ENCODE peak calls at places on chromosomes 13 and 19, in six cellular contexts. I, L, C, Z, E and P are unnamed samples.

GRCh38 chr13:29522044-29522685 is 73.3 kb downstream of the SLC7A1 start:
- DNase-seq in C (no peak), L (no peak), Z (no peak), E (no peak), I (no peak), P (no peak)

GRCh38 chr13:71278512-71278911 is 588.5 kb downstream of the DACH1 start:
- DNase-seq in E (no peak), Z (no peak), I (no peak), C (no peak), L (no peak), P (no peak)

GRCh38 chr19:44684892-44685847 is 13.8 kb upstream of the CEACAM16 start:
- DNase-seq in L (no peak), I (peak; percentile 36), Z (no peak), C (no peak), E (no peak), P (no peak)

GRCh38 chr13:113491418-113491883 is 940 bp upstream of the DCUN1D2 start:
- DNase-seq in Z (no peak), C (peak; percentile 63), E (peak; percentile 83), I (peak; percentile 62), L (no peak), P (no peak)

GRCh38 chr13:113845723-113846638 is 17.9 kb downstream of the GAS6 start:
- DNase-seq in I (peak; percentile 20), C (no peak), L (no peak), Z (no peak), E (no peak), P (no peak)

GRCh38 chr13:100269837-100270236 is 180.9 kb downstream of the PCCA start:
- DNase-seq in C (peak; percentile 88), E (no peak), I (peak; percentile 56), L (no peak), Z (no peak), P (no peak)

GRCh38 chr19:39733841-39734240 is 4.0 kb downstream of the CLC start:
- DNase-seq in I (no peak), E (no peak), Z (no peak), C (no peak), L (no peak), P (no peak)

GRCh38 chr19:7916908-7917291 is 2.3 kb downstream of the TGFBR3L start:
- DNase-seq in Z (no peak), I (no peak), C (no peak), L (no peak), E (no peak), P (no peak)

GRCh38 chr13:41407380-41407779 is 50.0 kb upstream of the RGCC start:
- DNase-seq in Z (no peak), E (no peak), L (no peak), C (no peak), I (no peak), P (no peak)

GRCh38 chr13:106348032-106348431 is 187.4 kb downstream of the EFNB2 start:
- DNase-seq in C (no peak), E (no peak), L (no peak), Z (no peak), I (no peak), P (no peak)

GRCh38 chr19:19138110-19138981 is at the start of gene TMEM161A:
- DNase-seq in Z (peak; percentile 95), I (peak; percentile 98), L (peak; percentile 81), C (peak; percentile 98), E (peak; percentile 98), P (peak; percentile 86)

GRCh38 chr19:30064021-30064699 is 122.1 kb downstream of the URI1 start:
- DNase-seq in I (no peak), C (no peak), E (no peak), Z (no peak), L (no peak), P (no peak)